ENCODE peak calls at places on chromosome 19, in eight cellular contexts. O is A549; C is hippocampal formation; H is GM04503; Z is nephron progenitor cell; Y is HuH-7; K is stimulated activated CD4-positive, alpha-beta T cell treated with anti-CD3 and anti-CD28 coated beads, Interleukin-15, amount 100 ng/mL, for 48 hours; D is aorta. I is an unnamed sample.

GRCh38 chr19:42313840-42314755 is 989 bp downstream of the TMEM145 start:
- DNase-seq in O (no peak), C (no peak), H (no peak), Z (no peak), Y (no peak), K (no peak), D (no peak), I (no peak)

GRCh38 chr19:5210556-5210955 is 130.1 kb downstream of the PTPRS start:
- DNase-seq in O (no peak), C (no peak), H (no peak), Z (no peak), Y (no peak), K (no peak), D (no peak), I (no peak)

GRCh38 chr19:30011051-30011578 is 69.1 kb downstream of the URI1 start:
- DNase-seq in O (no peak), C (no peak), H (no peak), Z (peak), Y (no peak), K (no peak), D (no peak), I (peak)

GRCh38 chr19:11377237-11377636 is 2.8 kb downstream of the SWSAP1 start:
- DNase-seq in O (peak), C (no peak), H (peak), Z (no peak), Y (no peak), K (no peak), D (peak), I (no peak)

GRCh38 chr19:11538232-11539036 is at the start of gene CNN1:
- DNase-seq in O (no peak), C (no peak), H (no peak), Z (peak), Y (no peak), K (no peak), D (peak), I (peak)

GRCh38 chr19:36528921-36529518 is 949 bp upstream of the ZNF260 start:
- DNase-seq in O (peak), C (no peak), H (peak), Z (peak), Y (peak), K (no peak), D (no peak), I (no peak)

GRCh38 chr19:6767357-6768235 is at the start of gene SH2D3A:
- DNase-seq in O (peak), C (no peak), H (no peak), Z (peak), Y (peak), K (peak), D (peak), I (peak)

GRCh38 chr19:13899393-13899792 is 6.5 kb downstream of the BRME1 start:
- DNase-seq in O (no peak), C (no peak), H (no peak), Z (no peak), Y (no peak), K (no peak), D (no peak), I (no peak)

GRCh38 chr19:48896191-48896720 is 2.3 kb downstream of the TULP2 start:
- DNase-seq in O (no peak), C (peak), H (no peak), Z (peak), Y (no peak), K (no peak), D (peak), I (peak)

GRCh38 chr19:46218160-46218559 is 11.4 kb upstream of the IGFL1 start:
- DNase-seq in O (no peak), C (no peak), H (no peak), Z (peak), Y (peak), K (peak), D (no peak), I (peak)

GRCh38 chr19:12974301-12975220 is 5.2 kb downstream of the DAND5 start:
- DNase-seq in O (no peak), C (no peak), H (no peak), Z (no peak), Y (peak), K (no peak), D (no peak), I (no peak)

GRCh38 chr19:3142292-3142670 is 6.4 kb downstream of the GNA15 start:
- DNase-seq in O (peak), C (no peak), H (peak), Z (no peak), Y (no peak), K (peak), D (no peak), I (no peak)

GRCh38 chr19:45999653-46000121 is 4.4 kb downstream of the CCDC61 start:
- DNase-seq in O (no peak), C (no peak), H (no peak), Z (peak), Y (no peak), K (no peak), D (no peak), I (peak)

GRCh38 chr19:23972161-23972560 is 57.5 kb downstream of the ZNF726 start:
- DNase-seq in O (no peak), C (no peak), H (no peak), Z (no peak), Y (no peak), K (no peak), D (no peak), I (no peak)

GRCh38 chr19:45235485-45235884 is 9.7 kb downstream of the EXOC3L2 start:
- DNase-seq in O (no peak), C (no peak), H (no peak), Z (no peak), Y (no peak), K (no peak), D (no peak), I (no peak)

GRCh38 chr19:51653162-51653561 is 6.5 kb upstream of the SIGLEC14 start:
- DNase-seq in O (no peak), C (no peak), H (no peak), Z (no peak), Y (no peak), K (no peak), D (no peak), I (no peak)

GRCh38 chr19:17405250-17406038 is at the start of gene BST2:
- DNase-seq in O (no peak), C (peak), H (no peak), Z (no peak), Y (no peak), K (no peak), D (peak), I (no peak)

GRCh38 chr19:19217110-19217509 is 5.4 kb downstream of the NCAN start:
- DNase-seq in O (peak), C (no peak), H (no peak), Z (no peak), Y (no peak), K (no peak), D (no peak), I (no peak)

GRCh38 chr19:35751839-35752745 is 3.7 kb downstream of the LIN37 start:
- DNase-seq in O (no peak), C (no peak), H (no peak), Z (no peak), Y (no peak), K (no peak), D (no peak), I (no peak)

GRCh38 chr19:38734426-38735256 is 9.6 kb downstream of the CAPN12 start:
- DNase-seq in O (peak), C (no peak), H (no peak), Z (no peak), Y (peak), K (no peak), D (peak), I (peak)

GRCh38 chr19:291561-292280 is 518 bp upstream of the PLPP2 start:
- DNase-seq in O (no peak), C (no peak), H (no peak), Z (no peak), Y (no peak), K (no peak), D (no peak), I (no peak)

GRCh38 chr19:30226464-30227070 is 145.6 kb upstream of the ZNF536 start:
- DNase-seq in O (peak), C (peak), H (no peak), Z (peak), Y (no peak), K (no peak), D (no peak), I (no peak)

GRCh38 chr19:15564534-15565168 is 50.4 kb upstream of the CYP4F8 start:
- DNase-seq in O (no peak), C (no peak), H (no peak), Z (no peak), Y (no peak), K (no peak), D (no peak), I (no peak)

GRCh38 chr19:5048727-5049553 is 80.0 kb downstream of the KDM4B start:
- DNase-seq in O (peak), C (no peak), H (peak), Z (no peak), Y (no peak), K (no peak), D (peak), I (peak)

GRCh38 chr19:11767633-11768133 is 883 bp downstream of the ZNF441 start:
- DNase-seq in O (no peak), C (no peak), H (no peak), Z (peak), Y (peak), K (peak), D (peak), I (peak)

GRCh38 chr19:1270854-1271527 is 1.9 kb downstream of the CIRBP start:
- DNase-seq in O (no peak), C (no peak), H (no peak), Z (no peak), Y (no peak), K (no peak), D (no peak), I (no peak)

GRCh38 chr19:44924243-44924725 is 9.9 kb downstream of the APOC1 start:
- DNase-seq in O (no peak), C (no peak), H (no peak), Z (no peak), Y (peak), K (no peak), D (no peak), I (no peak)

GRCh38 chr19:7705387-7706187 is 3.7 kb upstream of the FCER2 start:
- DNase-seq in O (no peak), C (no peak), H (no peak), Z (no peak), Y (no peak), K (peak), D (peak), I (no peak)

GRCh38 chr19:3880471-3881271 is at the start of gene ATCAY:
- DNase-seq in O (no peak), C (peak), H (no peak), Z (peak), Y (no peak), K (no peak), D (no peak), I (peak)

GRCh38 chr19:52473655-52474350 is 20.4 kb downstream of the ZNF578 start:
- DNase-seq in O (no peak), C (no peak), H (no peak), Z (no peak), Y (no peak), K (no peak), D (no peak), I (no peak)

GRCh38 chr19:54137913-54138776 is 583 bp downstream of the CNOT3 start:
- DNase-seq in O (no peak), C (no peak), H (no peak), Z (peak), Y (no peak), K (no peak), D (no peak), I (no peak)

GRCh38 chr19:42467437-42467760 is 24.7 kb upstream of the CXCL17 start:
- DNase-seq in O (no peak), C (no peak), H (no peak), Z (no peak), Y (no peak), K (no peak), D (no peak), I (no peak)

I was measured in islet precursor cell.